ENCODE peak calls at places on chromosome 7, in ten cellular contexts. T is fibroblast of mammary gland, B is endothelial cell of umbilical vein, V is dorsolateral prefrontal cortex, K is IMR-90, E is cardiac muscle cell, F is brain microvascular endothelial cell, W is stomach, P is foreskin fibroblast, X is right lobe of liver. G is an unnamed sample.

GRCh38 chr7:5704534-5704922 is 76.9 kb downstream of the RNF216 start:
- DNase-seq in E (peak), F (peak), T (peak), X (peak), P (peak), B (peak), W (peak), K (peak), V (peak), G (no peak)

GRCh38 chr7:134298902-134299683 is 17.6 kb downstream of the SLC35B4 start:
- DNase-seq in V (peak), W (peak), K (peak), T (no peak), P (peak), X (peak), F (no peak), E (no peak), B (no peak), G (no peak)

GRCh38 chr7:44914992-44915607 is 29.8 kb upstream of the PURB start:
- DNase-seq in V (no peak), F (no peak), E (no peak), T (no peak), W (no peak), P (no peak), K (no peak), X (no peak), B (no peak), G (no peak)

GRCh38 chr7:157652161-157652953 is 315.6 kb downstream of the DNAJB6 start:
- DNase-seq in F (no peak), V (no peak), P (no peak), B (no peak), T (no peak), W (no peak), E (no peak), X (no peak), K (no peak), G (no peak)

GRCh38 chr7:155420116-155420515 is 37.8 kb upstream of the EN2 start:
- DNase-seq in F (no peak), T (no peak), K (no peak), B (no peak), X (no peak), E (no peak), W (no peak), V (no peak), P (no peak), G (no peak)

GRCh38 chr7:125926621-125927020 is 997.0 kb upstream of the POT1 start:
- DNase-seq in E (no peak), F (no peak), W (no peak), X (no peak), P (no peak), T (no peak), K (no peak), V (no peak), B (no peak), G (peak)

GRCh38 chr7:25454562-25455031 is 226.3 kb upstream of the NPVF start:
- DNase-seq in E (no peak), B (no peak), V (no peak), T (peak), K (no peak), F (no peak), X (no peak), P (no peak), W (no peak), G (no peak)

GRCh38 chr7:17849504-17849903 is 90.8 kb downstream of the SNX13 start:
- DNase-seq in E (peak), K (peak), B (no peak), F (peak), X (no peak), T (peak), P (peak), V (no peak), W (no peak), G (no peak)

GRCh38 chr7:128192497-128193142 is 48.5 kb upstream of the LEP start:
- DNase-seq in T (no peak), E (no peak), K (no peak), F (no peak), W (no peak), B (no peak), V (no peak), P (no peak), X (no peak), G (no peak)

GRCh38 chr7:151637781-151638261 is 118.1 kb upstream of the RHEB start:
- DNase-seq in P (no peak), T (no peak), V (no peak), W (no peak), B (no peak), K (peak), F (peak), E (peak), X (no peak), G (peak)

GRCh38 chr7:146764458-146764857 is 647.9 kb downstream of the CNTNAP2 start:
- DNase-seq in B (no peak), T (no peak), X (no peak), V (no peak), W (no peak), P (no peak), F (no peak), K (no peak), E (no peak), G (no peak)

GRCh38 chr7:37033141-37033540 is 308.8 kb upstream of the AOAH start:
- DNase-seq in W (no peak), B (no peak), K (no peak), X (no peak), T (no peak), P (no peak), V (no peak), F (no peak), E (no peak), G (no peak)

GRCh38 chr7:56106108-56107073 is at the start of gene CHCHD2:
- DNase-seq in F (peak), E (peak), K (peak), W (peak), T (peak), V (peak), B (peak), X (peak), P (peak), G (peak)

GRCh38 chr7:42315631-42316030 is 78.6 kb upstream of the GLI3 start:
- DNase-seq in T (peak), E (no peak), K (peak), B (no peak), W (no peak), V (no peak), X (no peak), F (peak), P (peak), G (no peak)

GRCh38 chr7:3043544-3044395 is at the start of gene CARD11:
- DNase-seq in T (no peak), B (peak), W (no peak), V (no peak), E (no peak), F (no peak), K (no peak), X (no peak), P (no peak), G (no peak)

GRCh38 chr7:143490719-143491306 is 13.1 kb downstream of the TAS2R41 start:
- DNase-seq in F (no peak), X (no peak), E (peak), V (no peak), K (no peak), P (peak), W (no peak), B (peak), T (peak), G (no peak)

GRCh38 chr7:77982926-77983550 is 184.5 kb downstream of the PHTF2 start:
- DNase-seq in T (no peak), K (no peak), B (no peak), X (no peak), E (no peak), W (no peak), P (no peak), V (no peak), F (no peak), G (no peak)

GRCh38 chr7:124060528-124060927 is 27.7 kb upstream of the TMEM229A start:
- DNase-seq in V (no peak), W (no peak), E (no peak), X (no peak), B (no peak), P (no peak), F (no peak), T (no peak), K (no peak), G (no peak)

GRCh38 chr7:11235491-11235890 is 261.8 kb downstream of the PHF14 start:
- DNase-seq in V (no peak), P (no peak), X (no peak), K (no peak), F (no peak), W (no peak), E (no peak), T (no peak), B (no peak), G (no peak)

GRCh38 chr7:1349351-1349761 is 109.9 kb downstream of the MICALL2 start:
- DNase-seq in F (no peak), X (peak), P (no peak), T (no peak), E (no peak), W (no peak), K (no peak), B (no peak), V (no peak), G (no peak)

GRCh38 chr7:85730016-85730415 is 543.2 kb upstream of the SEMA3D start:
- DNase-seq in K (no peak), P (peak), T (peak), X (no peak), B (no peak), F (no peak), V (no peak), W (no peak), E (no peak), G (no peak)

GRCh38 chr7:151736403-151736909 is 140.5 kb downstream of the PRKAG2 start:
- DNase-seq in V (no peak), W (peak), X (peak), F (peak), B (peak), T (peak), P (peak), K (peak), E (peak), G (peak)

GRCh38 chr7:41028591-41028990 is 674.3 kb downstream of the INHBA start:
- DNase-seq in B (no peak), W (no peak), E (no peak), T (no peak), V (no peak), F (peak), K (no peak), X (no peak), P (no peak), G (no peak)

GRCh38 chr7:99141334-99141733 is 2.6 kb downstream of the SMURF1 start:
- DNase-seq in X (no peak), K (no peak), F (no peak), T (no peak), P (no peak), E (no peak), B (no peak), W (no peak), V (no peak), G (no peak)
- H3K4me3 ChIP-seq in X (peak), K (peak), F (peak), T (peak), P (peak), E (no peak), B (peak), W (peak), V (peak), G (peak)

GRCh38 chr7:73839743-73840714 is 2.3 kb downstream of the METTL27 start:
- DNase-seq in V (no peak), T (no peak), X (no peak), K (no peak), B (no peak), P (no peak), E (no peak), W (no peak), F (no peak), G (no peak)
- TF ChIP-seq CTCF in V (no peak), T (no peak), X (no peak), K (no peak), B (no peak), P (no peak), E (no peak), W (no peak), F (peak), G (no peak)

DNA sequence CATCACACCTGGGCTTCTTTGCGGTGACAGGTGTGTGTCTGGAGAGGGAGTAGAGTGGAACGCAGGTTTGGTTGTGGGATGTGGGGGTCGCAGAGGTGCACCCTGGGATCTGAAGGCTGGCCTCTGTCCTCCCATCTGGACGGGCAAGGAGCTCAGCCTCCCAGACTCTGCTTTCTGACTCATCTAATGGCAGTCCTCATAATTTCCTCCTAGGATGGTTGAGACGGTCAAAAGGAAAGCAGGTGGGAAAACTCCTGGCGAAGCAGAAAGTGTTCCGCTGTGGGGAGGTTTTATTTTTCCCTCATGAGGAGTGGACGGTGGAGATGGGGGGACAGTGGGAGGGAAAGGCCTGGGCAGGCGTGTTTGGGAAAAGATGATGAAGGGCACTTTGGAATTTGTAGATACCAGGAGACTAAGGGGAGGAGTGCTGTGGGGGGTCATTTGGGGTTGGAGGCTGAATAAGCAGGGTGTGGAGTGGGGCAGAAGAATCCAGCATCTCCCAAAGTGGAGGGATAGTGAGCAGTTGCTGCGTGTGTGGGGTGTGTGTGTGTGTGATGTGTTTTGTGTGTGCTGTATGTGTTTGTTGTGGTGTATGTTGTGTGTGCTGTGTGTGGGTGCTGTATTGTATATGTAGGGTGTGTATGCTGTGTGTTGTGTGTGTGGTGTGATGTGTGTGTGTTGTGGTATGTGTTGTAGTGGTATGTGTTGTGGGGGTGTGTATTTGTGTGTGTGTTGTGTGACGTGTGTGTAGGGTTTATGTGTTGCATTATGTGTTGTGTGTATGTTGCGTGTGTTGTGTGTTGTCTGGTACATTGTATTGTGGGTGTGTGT is 97.2 kb upstream of the PODXL start:
- DNase-seq in F (peak), W (no peak), B (no peak), V (no peak), P (peak), X (no peak), K (peak), E (no peak), T (no peak), G (no peak)
- H3K4me3 ChIP-seq in F (no peak), W (no peak), B (no peak), V (no peak), P (no peak), X (no peak), K (no peak), E (no peak), T (no peak), G (no peak)

GRCh38 chr7:116525913-116526857 is 1.3 kb downstream of the CAV1 start:
- DNase-seq in E (peak), V (no peak), W (peak), K (peak), B (peak), X (peak), P (peak), T (peak), F (peak), G (no peak)

GRCh38 chr7:116525298-116525912 is 569 bp downstream of the CAV1 start:
- DNase-seq in K (no peak), E (no peak), F (no peak), T (no peak), V (no peak), P (peak), X (peak), W (peak), B (peak), G (no peak)

GRCh38 chr7:116524221-116524608 is 621 bp upstream of the CAV1 start:
- DNase-seq in E (no peak), T (no peak), K (no peak), P (no peak), V (no peak), B (no peak), W (no peak), F (no peak), X (no peak), G (no peak)

GRCh38 chr7:116526897-116527296 is 2.1 kb downstream of the CAV1 start:
- DNase-seq in E (no peak), B (peak), V (no peak), P (peak), K (no peak), W (no peak), T (peak), F (no peak), X (no peak), G (no peak)

GRCh38 chr7:116524609-116525297 is at the start of gene CAV1:
- DNase-seq in T (peak), V (no peak), X (peak), W (peak), F (peak), B (peak), E (peak), K (peak), P (peak), G (peak)
- TF ChIP-seq CTCF in T (peak), V (peak), X (peak), W (no peak), F (peak), B (peak), E (peak), K (peak), P (peak), G (peak)

DNA sequence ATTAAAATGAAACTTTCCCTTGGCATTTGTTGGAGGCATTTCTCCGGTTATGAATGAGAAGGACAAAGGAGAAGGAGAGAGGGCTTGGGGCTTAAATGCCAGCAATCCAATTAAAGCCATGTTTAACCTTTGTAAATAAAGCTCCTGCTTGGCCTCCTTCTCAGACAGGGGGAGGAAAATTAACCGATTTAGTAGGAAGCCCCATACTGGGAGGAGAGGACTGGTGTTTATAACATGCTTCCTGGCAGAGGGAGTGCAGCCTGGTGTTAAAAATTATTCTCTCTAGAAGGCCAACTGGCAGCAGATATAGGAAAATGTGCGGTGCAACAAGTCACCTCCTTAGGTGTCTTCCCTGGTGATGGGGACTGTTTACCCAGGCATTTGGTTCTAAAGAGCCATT is 846.4 kb downstream of the TYW1 start:
- DNase-seq in K (no peak), X (no peak), P (no peak), V (no peak), B (no peak), F (no peak), W (no peak), T (no peak), E (no peak), G (no peak)
- H3K4me3 ChIP-seq in K (no peak), X (no peak), P (no peak), V (no peak), B (no peak), F (no peak), W (no peak), T (no peak), E (no peak), G (no peak)

DNA sequence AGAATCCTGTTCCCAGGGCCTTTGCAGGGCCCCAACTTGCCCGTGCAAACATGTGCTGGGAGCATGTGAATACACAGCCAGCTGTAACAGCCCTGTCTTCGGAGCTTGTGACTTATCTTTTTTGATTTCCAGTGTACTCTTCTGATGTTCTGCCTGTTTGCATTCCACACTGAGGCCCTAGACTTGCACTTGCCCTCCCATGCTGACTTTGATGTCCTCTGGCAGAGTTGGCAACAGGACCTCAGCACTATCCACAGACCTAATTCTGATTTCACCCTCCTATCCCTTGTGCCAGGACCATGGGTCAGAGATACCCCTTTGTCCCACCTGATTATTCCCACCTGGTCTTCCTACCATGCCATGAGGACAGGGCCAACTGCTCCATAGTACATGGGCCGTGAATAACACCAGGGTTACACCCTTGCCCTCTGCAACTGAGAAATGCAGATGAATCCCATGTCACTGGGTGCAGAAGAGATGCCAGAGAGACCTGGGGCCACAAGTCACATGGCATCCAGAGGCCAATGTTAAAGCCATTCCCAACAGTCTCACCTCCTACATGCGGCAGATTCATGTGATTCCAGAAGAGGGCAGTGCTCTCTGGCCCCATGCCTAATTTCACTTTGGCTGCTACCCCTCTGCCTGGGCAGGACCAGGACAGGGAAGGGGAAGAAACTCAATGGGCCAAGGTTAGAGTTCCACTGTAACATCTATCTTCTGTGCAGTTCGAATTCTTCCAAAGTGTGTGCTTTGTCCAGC is 43.0 kb downstream of the SCRN1 start:
- DNase-seq in P (peak), F (no peak), X (no peak), W (peak), K (no peak), B (peak), T (peak), E (peak), V (no peak), G (peak)
- TF ChIP-seq CTCF in P (peak), F (peak), X (peak), W (peak), K (peak), B (peak), T (peak), E (peak), V (peak), G (peak)

G was measured in retinal pigment epithelial cell.